ENCODE peak calls at places on chromosomes 3 and 15, in seven cellular contexts. I is CD4-positive, alpha-beta T cell; L is glutamatergic neuron; D is GM12865; J is neural crest cell; V is NCI-H2171 treated with DMSO at 0.1 percent for 48 hours; H is iris pigment epithelial cell. P is an unnamed sample.

GRCh38 chr3:126155280-126155640 is 25.1 kb downstream of the ALDH1L1 start:
- DNase-seq in I (no peak), L (no peak), D (no peak), J (no peak), V (no peak), H (no peak), P (no peak)

GRCh38 chr15:90387534-90388461 is at the start of gene IQGAP1:
- DNase-seq in I (peak; percentile 97), L (peak; percentile 98), D (peak; percentile 98), J (peak; percentile 90), V (peak; percentile 98), H (peak; percentile 96), P (peak; percentile 97)

GRCh38 chr15:85879334-85880163 is 84.8 kb upstream of the KLHL25 start:
- DNase-seq in I (no peak), L (no peak), D (no peak), J (no peak), V (peak; percentile 75), H (no peak), P (no peak)

GRCh38 chr3:16890605-16891333 is 6.0 kb downstream of the PLCL2 start:
- DNase-seq in I (no peak), L (no peak), D (no peak), J (no peak), V (no peak), H (no peak), P (no peak)

GRCh38 chr3:146250449-146251382 is at the start of gene PLSCR4:
- DNase-seq in I (no peak), L (peak; percentile 48), D (peak; percentile 13), J (peak; percentile 29), V (no peak), H (peak; percentile 81), P (peak; percentile 39)

GRCh38 chr3:9951962-9952805 is at the start of gene PRRT3:
- DNase-seq in I (peak; percentile 51), L (peak; percentile 81), D (peak; percentile 78), J (peak; percentile 42), V (peak; percentile 41), H (peak; percentile 60), P (no peak)

GRCh38 chr3:120568624-120569023 is 27.5 kb upstream of the NDUFB4 start:
- DNase-seq in I (no peak), L (no peak), D (no peak), J (no peak), V (no peak), H (peak; percentile 50), P (no peak)

GRCh38 chr3:55910543-55910942 is 423.4 kb upstream of the WNT5A start:
- DNase-seq in I (no peak), L (no peak), D (no peak), J (no peak), V (no peak), H (peak; percentile 50), P (no peak)

GRCh38 chr3:20916966-20917606 is 731.1 kb upstream of the SGO1 start:
- DNase-seq in I (no peak), L (no peak), D (no peak), J (no peak), V (peak; percentile 38), H (no peak), P (no peak)

GRCh38 chr15:68034071-68034470 is 20.0 kb upstream of the PIAS1 start:
- DNase-seq in I (no peak), L (no peak), D (no peak), J (no peak), V (no peak), H (no peak), P (no peak)

GRCh38 chr15:85583404-85584390 is 203.3 kb downstream of the AKAP13 start:
- DNase-seq in I (no peak), L (no peak), D (peak; percentile 93), J (peak; percentile 5), V (peak; percentile 62), H (peak; percentile 85), P (no peak)

GRCh38 chr15:98914626-98915025 is 93.0 kb downstream of the PGPEP1L start:
- DNase-seq in I (no peak), L (no peak), D (no peak), J (no peak), V (no peak), H (peak; percentile 86), P (no peak)

GRCh38 chr3:157502916-157503620 is at the start of gene VEPH1:
- DNase-seq in I (no peak), L (peak; percentile 34), D (no peak), J (no peak), V (no peak), H (peak; percentile 69), P (peak; percentile 9)

GRCh38 chr3:31544634-31545033 is 11.9 kb downstream of the STT3B start:
- DNase-seq in I (no peak), L (no peak), D (no peak), J (no peak), V (no peak), H (peak; percentile 65), P (peak; percentile 56)

GRCh38 chr3:23312866-23313265 is 109.7 kb downstream of the UBE2E2 start:
- DNase-seq in I (no peak), L (no peak), D (no peak), J (no peak), V (no peak), H (peak; percentile 78), P (no peak)

GRCh38 chr3:177447938-177448337 is 250.7 kb upstream of the TBL1XR1 start:
- DNase-seq in I (no peak), L (no peak), D (no peak), J (no peak), V (peak; percentile 87), H (no peak), P (no peak)

GRCh38 chr3:65936908-65937638 is 101.6 kb downstream of the MAGI1 start:
- DNase-seq in I (no peak), L (no peak), D (no peak), J (no peak), V (no peak), H (no peak), P (no peak)

GRCh38 chr3:65265942-65266341 is 578.1 kb upstream of the ADAMTS9 start:
- DNase-seq in I (no peak), L (no peak), D (no peak), J (no peak), V (no peak), H (no peak), P (no peak)

GRCh38 chr3:86938706-86939105 is 52.2 kb downstream of the VGLL3 start:
- DNase-seq in I (no peak), L (no peak), D (no peak), J (no peak), V (no peak), H (peak; percentile 45), P (no peak)

GRCh38 chr15:65334586-65335231 is 30.2 kb downstream of the RNU5B-1 start:
- DNase-seq in I (no peak), L (peak; percentile 37), D (no peak), J (no peak), V (no peak), H (no peak), P (no peak)

GRCh38 chr15:39657714-39658113 is 76.8 kb downstream of the THBS1 start:
- DNase-seq in I (no peak), L (no peak), D (no peak), J (no peak), V (no peak), H (peak; percentile 84), P (no peak)

GRCh38 chr15:78909160-78909695 is 35.6 kb downstream of the CTSH start:
- DNase-seq in I (no peak), L (no peak), D (no peak), J (no peak), V (no peak), H (no peak), P (no peak)

GRCh38 chr15:84079885-84080777 is 155.4 kb upstream of the GOLGA6L4 start:
- DNase-seq in I (peak; percentile 8), L (peak; percentile 78), D (peak; percentile 79), J (peak; percentile 45), V (peak; percentile 61), H (peak; percentile 35), P (no peak)

GRCh38 chr3:160154033-160154432 is 71.2 kb upstream of the C3orf80 start:
- DNase-seq in I (no peak), L (no peak), D (no peak), J (no peak), V (no peak), H (peak; percentile 74), P (no peak)

GRCh38 chr15:78682693-78683410 is 41.8 kb upstream of the CHRNB4 start:
- DNase-seq in I (no peak), L (no peak), D (no peak), J (no peak), V (no peak), H (no peak), P (no peak)

GRCh38 chr15:24819680-24820079 is 135.1 kb upstream of the SNRPN start:
- DNase-seq in I (no peak), L (no peak), D (no peak), J (no peak), V (no peak), H (no peak), P (no peak)

GRCh38 chr15:64864080-64864479 is 22.4 kb downstream of the PLEKHO2 start:
- DNase-seq in I (no peak), L (peak; percentile 52), D (no peak), J (no peak), V (no peak), H (no peak), P (no peak)

GRCh38 chr3:179098388-179099077 is 26.9 kb upstream of the ZMAT3 start:
- DNase-seq in I (no peak), L (no peak), D (no peak), J (no peak), V (no peak), H (peak; percentile 79), P (no peak)

GRCh38 chr3:104629038-104629437 is 737.7 kb upstream of the ALCAM start:
- DNase-seq in I (no peak), L (no peak), D (no peak), J (no peak), V (no peak), H (peak; percentile 78), P (no peak)

GRCh38 chr15:92886229-92886628 is 13.9 kb upstream of the CHD2 start:
- DNase-seq in I (no peak), L (no peak), D (no peak), J (no peak), V (no peak), H (no peak), P (no peak)

GRCh38 chr3:50862221-50862620 is 187.5 kb downstream of the DOCK3 start:
- DNase-seq in I (no peak), L (no peak), D (peak; percentile 18), J (no peak), V (peak; percentile 1), H (no peak), P (no peak)

GRCh38 chr3:131329774-131330173 is 51.8 kb upstream of the NUDT16 start:
- DNase-seq in I (no peak), L (no peak), D (no peak), J (no peak), V (no peak), H (no peak), P (no peak)

GRCh38 chr15:40233727-40234577 is 4.9 kb upstream of the PAK6 start:
- DNase-seq in I (no peak), L (no peak), D (no peak), J (no peak), V (no peak), H (no peak), P (no peak)

P was measured in Caco-2.